ENCODE peak calls at places on chromosomes 12 and 14, in five cellular contexts. R is Kasumi-1; K is midbrain; X is germinal center; M is stimulated activated naive CD4-positive, alpha-beta T cell. D is an unnamed sample.
A peak's percentile ranks its signal among the peaks of the same experiment; 100 is the strongest.

GRCh38 chr14:44609201-44609600 is 102.1 kb upstream of the FSCB start:
- DNase-seq in M (no peak), R (no peak), K (no peak), X (no peak), D (no peak)

GRCh38 chr14:95319312-95320075 is at the start of gene CLMN:
- DNase-seq in K (peak; percentile 48), R (peak; percentile 24), M (peak; percentile 16), X (peak; percentile 70), D (no peak)

GRCh38 chr14:103332143-103332919 is 1.7 kb upstream of the EIF5 start:
- DNase-seq in M (no peak), R (peak; percentile 9), K (no peak), X (no peak), D (no peak)

GRCh38 chr12:93888964-93889363 is 211.8 kb downstream of the CRADD start:
- DNase-seq in R (no peak), M (no peak), X (no peak), K (no peak), D (no peak)

GRCh38 chr12:71744522-71745300 is 10.0 kb upstream of the RAB21 start:
- DNase-seq in X (no peak), M (no peak), R (no peak), K (no peak), D (no peak)

GRCh38 chr14:68364823-68365222 is 428.0 kb downstream of the ZFP36L1 start:
- DNase-seq in M (no peak), R (no peak), K (no peak), X (no peak), D (no peak)

GRCh38 chr14:22882064-22882463 is 958 bp upstream of the REM2 start:
- DNase-seq in M (no peak), X (no peak), K (no peak), R (no peak), D (no peak)

GRCh38 chr14:96268426-96269358 is 12.7 kb downstream of the BDKRB1 start:
- DNase-seq in M (no peak), X (no peak), R (no peak), K (no peak), D (no peak)

D was measured in HepG2.